ENCODE peak calls at places on chromosome 12, in ten cellular contexts. One of them, this sample, is unnamed.

GRCh38 chr12:104684884-104685283 is 228.1 kb downstream of the CHST11 start:
- DNase-seq in WERI-Rb-1: no peak
- DNase-seq in Panc1: no peak
- DNase-seq in stimulated activated CD8-positive, alpha-beta memory T cell treated with anti-CD3 and anti-CD28 coated beads, Interleukin-2, amount 100 ng/mL, for 48 hours: no peak
- DNase-seq in AG10803: peak; percentile 71
- DNase-seq in A673: peak; percentile 23
- DNase-seq in progenitor cell of endocrine pancreas: no peak
- DNase-seq in GM10248: no peak
- DNase-seq in NCI-H226: no peak
- DNase-seq in gastrocnemius medialis: no peak
- DNase-seq in this sample: no peak

GRCh38 chr12:132429932-132430643 is 59.9 kb upstream of the FBRSL1 start:
- DNase-seq in WERI-Rb-1: peak; percentile 96
- DNase-seq in Panc1: no peak
- DNase-seq in stimulated activated CD8-positive, alpha-beta memory T cell treated with anti-CD3 and anti-CD28 coated beads, Interleukin-2, amount 100 ng/mL, for 48 hours: peak; percentile 23
- DNase-seq in AG10803: no peak
- DNase-seq in A673: peak; percentile 66
- DNase-seq in progenitor cell of endocrine pancreas: no peak
- DNase-seq in GM10248: peak; percentile 77
- DNase-seq in NCI-H226: peak; percentile 41
- DNase-seq in gastrocnemius medialis: no peak
- DNase-seq in this sample: no peak

GRCh38 chr12:65603428-65604351 is 220.6 kb upstream of the HMGA2 start:
- DNase-seq in WERI-Rb-1: no peak
- DNase-seq in Panc1: peak; percentile 57
- DNase-seq in stimulated activated CD8-positive, alpha-beta memory T cell treated with anti-CD3 and anti-CD28 coated beads, Interleukin-2, amount 100 ng/mL, for 48 hours: no peak
- DNase-seq in AG10803: peak; percentile 98
- DNase-seq in A673: peak; percentile 38
- DNase-seq in progenitor cell of endocrine pancreas: no peak
- DNase-seq in GM10248: no peak
- DNase-seq in NCI-H226: peak; percentile 67
- DNase-seq in gastrocnemius medialis: no peak
- DNase-seq in this sample: peak; percentile 93

GRCh38 chr12:109738878-109739665 is 25.4 kb downstream of the FAM222A start:
- DNase-seq in WERI-Rb-1: peak; percentile 4
- DNase-seq in Panc1: no peak
- DNase-seq in stimulated activated CD8-positive, alpha-beta memory T cell treated with anti-CD3 and anti-CD28 coated beads, Interleukin-2, amount 100 ng/mL, for 48 hours: no peak
- DNase-seq in AG10803: peak; percentile 31
- DNase-seq in A673: no peak
- DNase-seq in progenitor cell of endocrine pancreas: no peak
- DNase-seq in GM10248: no peak
- DNase-seq in NCI-H226: no peak
- DNase-seq in gastrocnemius medialis: peak; percentile 1
- DNase-seq in this sample: no peak

GRCh38 chr12:115132145-115132544 is 448.2 kb upstream of the TBX3 start:
- DNase-seq in WERI-Rb-1: no peak
- DNase-seq in Panc1: no peak
- DNase-seq in stimulated activated CD8-positive, alpha-beta memory T cell treated with anti-CD3 and anti-CD28 coated beads, Interleukin-2, amount 100 ng/mL, for 48 hours: no peak
- DNase-seq in AG10803: peak; percentile 82
- DNase-seq in A673: no peak
- DNase-seq in progenitor cell of endocrine pancreas: no peak
- DNase-seq in GM10248: no peak
- DNase-seq in NCI-H226: peak; percentile 10
- DNase-seq in gastrocnemius medialis: no peak
- DNase-seq in this sample: no peak

GRCh38 chr12:4766445-4766844 is 46.2 kb downstream of the GALNT8 start:
- DNase-seq in WERI-Rb-1: no peak
- DNase-seq in Panc1: no peak
- DNase-seq in stimulated activated CD8-positive, alpha-beta memory T cell treated with anti-CD3 and anti-CD28 coated beads, Interleukin-2, amount 100 ng/mL, for 48 hours: no peak
- DNase-seq in AG10803: no peak
- DNase-seq in A673: no peak
- DNase-seq in progenitor cell of endocrine pancreas: no peak
- DNase-seq in GM10248: no peak
- DNase-seq in NCI-H226: no peak
- DNase-seq in gastrocnemius medialis: no peak
- DNase-seq in this sample: no peak

GRCh38 chr12:126915309-126915708 is 1351.7 kb upstream of the TMEM132C start:
- DNase-seq in WERI-Rb-1: no peak
- DNase-seq in Panc1: no peak
- DNase-seq in stimulated activated CD8-positive, alpha-beta memory T cell treated with anti-CD3 and anti-CD28 coated beads, Interleukin-2, amount 100 ng/mL, for 48 hours: no peak
- DNase-seq in AG10803: no peak
- DNase-seq in A673: no peak
- DNase-seq in progenitor cell of endocrine pancreas: no peak
- DNase-seq in GM10248: no peak
- DNase-seq in NCI-H226: no peak
- DNase-seq in gastrocnemius medialis: no peak
- DNase-seq in this sample: no peak

GRCh38 chr12:28222959-28223662 is 32.9 kb downstream of the CCDC91 start:
- DNase-seq in WERI-Rb-1: no peak
- DNase-seq in Panc1: no peak
- DNase-seq in stimulated activated CD8-positive, alpha-beta memory T cell treated with anti-CD3 and anti-CD28 coated beads, Interleukin-2, amount 100 ng/mL, for 48 hours: no peak
- DNase-seq in AG10803: no peak
- DNase-seq in A673: no peak
- DNase-seq in progenitor cell of endocrine pancreas: no peak
- DNase-seq in GM10248: peak; percentile 21
- DNase-seq in NCI-H226: no peak
- DNase-seq in gastrocnemius medialis: no peak
- DNase-seq in this sample: no peak

GRCh38 chr12:52149651-52150241 is 42.1 kb downstream of the KRT80 start:
- DNase-seq in WERI-Rb-1: no peak
- DNase-seq in Panc1: no peak
- DNase-seq in stimulated activated CD8-positive, alpha-beta memory T cell treated with anti-CD3 and anti-CD28 coated beads, Interleukin-2, amount 100 ng/mL, for 48 hours: no peak
- DNase-seq in AG10803: no peak
- DNase-seq in A673: no peak
- DNase-seq in progenitor cell of endocrine pancreas: no peak
- DNase-seq in GM10248: no peak
- DNase-seq in NCI-H226: peak; percentile 80
- DNase-seq in gastrocnemius medialis: no peak
- DNase-seq in this sample: no peak